ENCODE peak calls at places on chromosomes 6 and 20, in five cellular contexts. G is right atrium auricular region; A is IMR-90; D is CD8-positive, alpha-beta T cell; P is tibial nerve. E is an unnamed sample. For H3K27me3, the result is how much of the 10 kb centered on the place peaks cover.

GRCh38 chr6:135423649-135424128 is 73.9 kb downstream of the AHI1 start:
- DNase-seq in P (no peak), D (no peak), G (no peak), A (peak), E (peak)

GRCh38 chr6:89932245-89932802 is 38.1 kb downstream of the GJA10 start:
- DNase-seq in P (no peak), A (no peak), G (no peak), D (no peak), E (no peak)

GRCh38 chr6:141969201-141969600 is 163.5 kb upstream of the GJE1 start:
- DNase-seq in A (no peak), D (no peak), G (no peak), P (no peak), E (no peak)

GRCh38 chr20:13068336-13068735 is 59.6 kb downstream of the SPTLC3 start:
- DNase-seq in D (no peak), G (no peak), P (no peak), A (no peak), E (no peak)

GRCh38 chr6:113120577-113121285 is 736.4 kb upstream of the MARCKS start:
- DNase-seq in G (no peak), A (peak), P (no peak), D (no peak), E (peak)

GRCh38 chr6:122704086-122704485 is 75.4 kb upstream of the FABP7 start:
- DNase-seq in A (no peak), G (no peak), P (no peak), D (no peak), E (no peak)

GRCh38 chr6:6293317-6293716 is 27.1 kb downstream of the F13A1 start:
- DNase-seq in D (no peak), A (no peak), P (no peak), G (no peak), E (no peak)

GRCh38 chr20:35011589-35012226 is 56.0 kb downstream of the MYH7B start:
- DNase-seq in P (no peak), G (no peak), D (no peak), A (no peak), E (no peak)

GRCh38 chr20:16191496-16191895 is 381.8 kb downstream of the KIF16B start:
- DNase-seq in A (no peak), D (no peak), P (no peak), G (no peak), E (no peak)

GRCh38 chr6:37024665-37025337 is 19.3 kb downstream of the FGD2 start:
- DNase-seq in D (no peak), A (peak), G (no peak), P (no peak), E (no peak)

GRCh38 chr20:42027746-42028268 is 409.6 kb upstream of the CHD6 start:
- DNase-seq in A (no peak), G (no peak), P (no peak), D (no peak), E (no peak)

GRCh38 chr20:25543068-25543467 is 42.3 kb downstream of the NINL start:
- DNase-seq in G (no peak), A (peak), D (no peak), P (no peak), E (no peak)

GRCh38 chr6:111517965-111518364 is 34.9 kb upstream of the REV3L start:
- DNase-seq in P (no peak), A (no peak), G (no peak), D (no peak), E (no peak)

GRCh38 chr6:33192671-33193602 is 670 bp upstream of the COL11A2 start:
- DNase-seq in D (no peak), A (no peak), G (no peak), P (no peak), E (no peak)

GRCh38 chr6:82178084-82178758 is 69.3 kb downstream of the IBTK start:
- DNase-seq in P (no peak), G (no peak), A (peak), D (no peak), E (no peak)

GRCh38 chr20:17748279-17748678 is 48.5 kb downstream of the BANF2 start:
- DNase-seq in P (no peak), A (no peak), G (no peak), D (no peak), E (no peak)

GRCh38 chr6:28490191-28490890 is 25.3 kb downstream of the GPX6 start:
- DNase-seq in D (no peak), A (peak), G (no peak), P (no peak), E (no peak)

GRCh38 chr6:43454290-43455033 is 886 bp downstream of the DLK2 start:
- DNase-seq in D (peak), A (peak), G (peak), P (peak), E (no peak)

GRCh38 chr6:39707962-39708683 is 17.1 kb downstream of the KIF6 start:
- DNase-seq in P (no peak), D (no peak), G (no peak), A (no peak), E (no peak)

GRCh38 chr6:19135706-19136105 is 701.5 kb upstream of the ID4 start:
- DNase-seq in D (no peak), G (no peak), P (no peak), A (no peak), E (no peak)

GRCh38 chr6:74357329-74357728 is 661.3 kb downstream of the CD109 start:
- DNase-seq in G (no peak), A (peak), D (no peak), P (no peak), E (no peak)

GRCh38 chr20:56604690-56605089 is 24.4 kb upstream of the TFAP2C start:
- DNase-seq in D (no peak), A (no peak), P (no peak), G (no peak), E (no peak)

GRCh38 chr20:34874094-34874654 is 1.5 kb upstream of the GGT7 start:
- DNase-seq in D (peak), A (peak), G (peak), P (peak), E (peak)

GRCh38 chr6:29376003-29376402 is 912 bp upstream of the OR12D3 start:
- DNase-seq in P (no peak), D (no peak), A (no peak), G (no peak), E (no peak)

GRCh38 chr6:15413558-15414257 is 167.8 kb downstream of the JARID2 start:
- DNase-seq in P (no peak), D (no peak), G (no peak), A (peak), E (peak)

GRCh38 chr6:1104988-1105670 is 206.8 kb upstream of the FOXQ1 start:
- DNase-seq in G (no peak), A (no peak), D (no peak), P (no peak), E (no peak)

GRCh38 chr6:161038229-161039003 is 46.8 kb downstream of the MAP3K4 start:
- DNase-seq in A (peak), P (no peak), G (no peak), D (no peak), E (peak)

DNA sequence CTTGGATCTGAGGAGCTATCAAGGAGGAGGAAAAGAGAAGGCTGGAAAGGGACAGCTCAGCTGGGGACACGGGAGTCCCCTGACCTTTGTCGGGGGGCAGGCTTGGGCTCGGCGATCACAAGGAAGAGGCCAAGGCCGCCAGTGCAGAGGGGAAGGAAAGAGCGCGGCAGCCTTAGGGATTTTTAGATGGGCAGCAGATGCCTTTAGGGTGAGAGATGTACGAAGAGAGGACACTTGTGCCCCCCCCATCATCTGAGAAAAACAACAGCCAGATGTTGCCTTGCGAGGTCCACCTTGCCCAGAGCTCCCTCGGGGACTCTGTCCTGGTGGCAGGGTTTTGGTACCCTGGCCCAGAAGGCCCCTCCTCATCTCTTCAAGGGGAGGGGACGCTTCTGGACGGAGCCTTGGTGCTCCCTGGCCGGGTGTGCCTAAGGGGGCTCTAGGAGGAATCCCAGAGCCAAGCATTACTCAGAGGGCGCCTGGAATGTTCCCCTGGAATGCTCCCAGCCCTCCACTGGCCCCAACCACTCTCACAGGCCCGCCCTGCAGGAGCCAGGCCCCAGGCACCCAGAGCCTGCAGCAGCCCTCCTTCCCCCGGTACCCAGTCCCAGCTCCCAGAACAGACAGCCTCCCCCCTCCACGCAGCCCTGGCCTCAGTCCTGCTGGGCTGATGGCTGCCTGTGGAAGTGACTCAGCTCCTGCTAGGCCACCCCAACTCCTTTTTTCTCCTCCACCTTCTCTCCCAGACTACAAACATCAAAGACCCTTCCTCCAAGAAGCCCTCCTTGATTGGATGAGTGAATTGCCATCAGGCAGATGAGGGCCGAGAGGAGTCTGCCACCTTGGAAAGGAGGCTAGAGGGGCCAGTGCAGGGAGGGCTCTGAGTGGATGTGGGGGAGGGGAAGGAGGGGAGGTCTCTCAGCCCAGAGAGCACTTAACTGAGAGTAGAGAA is 1.8 kb downstream of the ADAM33 start:
- DNase-seq in G (peak), A (peak), D (no peak), P (no peak), E (no peak)
- H3K4me3 ChIP-seq in G (peak), A (no peak), D (no peak), P (peak), E (peak)

GRCh38 chr6:13243033-13243432 is 85.3 kb downstream of the TBC1D7 start:
- DNase-seq in P (no peak), A (peak), D (no peak), G (no peak), E (peak)
- TF ChIP-seq CTCF in P (no peak), A (no peak), D (no peak), G (no peak), E (no peak)

GRCh38 chr6:134347916-134348805 is 30.2 kb upstream of the SGK1 start:
- DNase-seq in P (peak), D (no peak), G (peak), A (peak), E (peak)

GRCh38 chr6:134351615-134352474 is 33.9 kb upstream of the SGK1 start:
- DNase-seq in P (no peak), G (no peak), D (no peak), A (peak), E (no peak)

GRCh38 chr6:134342972-134343371 is 25.1 kb upstream of the SGK1 start:
- DNase-seq in P (no peak), A (no peak), G (no peak), D (no peak), E (no peak)

GRCh38 chr6:134345780-134346179 is 27.9 kb upstream of the SGK1 start:
- DNase-seq in P (peak), D (no peak), G (peak), A (no peak), E (no peak)

GRCh38 chr6:134347141-134347540 is 29.2 kb upstream of the SGK1 start:
- DNase-seq in A (no peak), D (no peak), P (no peak), G (no peak), E (no peak)
- H3K27me3 ChIP-seq in A (under half), D (under half), P (under half), G (under half), E (under half)

GRCh38 chr6:31947070-31947675 is 1.3 kb downstream of the CFB start:
- DNase-seq in P (no peak), D (no peak), A (no peak), G (no peak), E (no peak)

GRCh38 chr6:31946370-31946885 is 533 bp downstream of the CFB start:
- DNase-seq in G (no peak), A (no peak), D (no peak), P (no peak), E (no peak)

GRCh38 chr6:31943742-31944141 is 2.2 kb upstream of the CFB start:
- DNase-seq in G (no peak), P (no peak), D (no peak), A (no peak), E (no peak)

GRCh38 chr6:31945507-31946369 is at the start of gene CFB:
- DNase-seq in A (peak), D (no peak), P (peak), G (peak), E (no peak)

DNA sequence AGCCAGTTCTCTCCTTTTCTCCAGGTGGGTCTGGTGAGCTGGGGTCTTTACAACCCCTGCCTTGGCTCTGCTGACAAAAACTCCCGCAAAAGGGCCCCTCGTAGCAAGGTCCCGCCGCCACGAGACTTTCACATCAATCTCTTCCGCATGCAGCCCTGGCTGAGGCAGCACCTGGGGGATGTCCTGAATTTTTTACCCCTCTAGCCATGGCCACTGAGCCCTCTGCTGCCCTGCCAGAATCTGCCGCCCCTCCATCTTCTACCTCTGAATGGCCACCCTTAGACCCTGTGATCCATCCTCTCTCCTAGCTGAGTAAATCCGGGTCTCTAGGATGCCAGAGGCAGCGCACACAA is 765 bp upstream of the CFB start:
- DNase-seq in A (no peak), D (no peak), G (no peak), P (no peak), E (no peak)
- H3K4me3 ChIP-seq in A (no peak), D (no peak), G (no peak), P (no peak), E (no peak)

GRCh38 chr6:88587158-88587537 is 376.3 kb downstream of the RNGTT start:
- DNase-seq in A (no peak), P (no peak), D (no peak), G (no peak), E (no peak)

GRCh38 chr6:88586371-88587157 is 376.9 kb downstream of the RNGTT start:
- DNase-seq in P (no peak), G (no peak), D (no peak), A (no peak), E (no peak)

GRCh38 chr6:88588938-88589337 is 374.5 kb downstream of the RNGTT start:
- DNase-seq in P (no peak), D (no peak), A (no peak), G (no peak), E (no peak)

GRCh38 chr6:88585081-88585692 is 378.2 kb downstream of the RNGTT start:
- DNase-seq in D (no peak), A (no peak), G (no peak), P (no peak), E (no peak)

GRCh38 chr6:88584581-88584980 is 378.8 kb downstream of the RNGTT start:
- DNase-seq in A (no peak), P (no peak), G (no peak), D (no peak), E (no peak)
- TF ChIP-seq CTCF in A (no peak), P (no peak), G (no peak), D (no peak), E (no peak)

GRCh38 chr6:31579546-31580445 is 2.4 kb downstream of the LTB start:
- DNase-seq in P (no peak), D (no peak), A (no peak), G (no peak), E (no peak)
- H3K27me3 ChIP-seq in P (under half), D (under half), A (under half), G (under half), E (under half)

DNA sequence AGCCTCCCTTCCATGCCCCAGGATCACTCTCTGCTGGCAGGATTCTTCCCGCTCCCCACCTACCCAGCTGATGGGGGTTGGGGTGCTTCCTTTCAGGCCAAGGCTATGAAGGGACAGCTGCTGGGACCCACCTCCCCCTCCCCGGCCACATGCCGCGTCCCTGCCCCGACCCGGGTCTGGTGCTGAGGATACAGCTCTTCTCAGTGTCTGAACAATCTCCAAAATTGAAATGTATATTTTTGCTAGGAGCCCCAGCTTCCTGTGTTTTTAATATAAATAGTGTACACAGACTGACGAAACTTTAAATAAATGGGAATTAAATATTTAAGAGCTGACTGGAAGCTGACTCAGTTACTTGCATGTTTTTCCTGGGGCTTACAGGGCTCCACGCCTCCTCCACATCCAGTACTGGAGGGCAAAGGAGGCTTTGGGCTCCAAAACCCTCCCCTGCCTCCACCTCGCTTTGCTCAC is 24.3 kb upstream of the FANCE start:
- DNase-seq in P (no peak), G (no peak), A (peak), D (no peak), E (no peak)
- H3K4me3 ChIP-seq in P (no peak), G (no peak), A (no peak), D (no peak), E (no peak)

E was measured in BJ.